ENCODE peak calls at places on chromosomes 4 and X, in seven cellular contexts. Z is hepatocyte, R is fibroblast of lung, G is A549, N is cardiac muscle cell, J is body of pancreas, H is GM23248. M is an unnamed sample.

GRCh38 chr4:115664285-115664684 is 550.9 kb upstream of the NDST4 start:
- DNase-seq in H (no peak), J (no peak), G (no peak), N (no peak), R (no peak), Z (peak; percentile 2), M (peak; percentile 11)

GRCh38 chr4:10006236-10006603 is 15.1 kb downstream of the SLC2A9 start:
- DNase-seq in R (peak; percentile 23), H (peak; percentile 84), G (peak; percentile 75), Z (peak; percentile 48), N (no peak), J (peak; percentile 68), M (no peak)

GRCh38 chrX:7147431-7147977 is at the start of gene STS:
- DNase-seq in H (no peak), N (peak; percentile 70), J (peak; percentile 55), Z (peak; percentile 59), G (no peak), R (peak; percentile 28), M (peak; percentile 8)

GRCh38 chr4:52250124-52250523 is 199.0 kb downstream of the SPATA18 start:
- DNase-seq in R (no peak), Z (peak; percentile 27), G (no peak), J (peak; percentile 8), H (peak; percentile 35), N (no peak), M (no peak)

GRCh38 chrX:11558972-11559371 is 106.7 kb downstream of the ARHGAP6 start:
- DNase-seq in H (peak; percentile 17), G (peak; percentile 44), N (no peak), J (peak; percentile 13), Z (peak; percentile 7), R (no peak), M (no peak)

GRCh38 chr4:11312389-11312788 is 116.3 kb downstream of the HS3ST1 start:
- DNase-seq in G (no peak), Z (no peak), J (no peak), R (peak; percentile 95), H (no peak), N (no peak), M (no peak)

GRCh38 chr4:11428161-11428700 is 463 bp downstream of the HS3ST1 start:
- DNase-seq in N (no peak), J (no peak), G (no peak), H (no peak), Z (no peak), R (no peak), M (peak; percentile 12)

GRCh38 chrX:124634363-124634762 is 288.0 kb downstream of the SH2D1A start:
- DNase-seq in N (no peak), G (no peak), R (no peak), H (no peak), J (no peak), Z (no peak), M (no peak)

GRCh38 chr4:163544407-163545038 is 50.0 kb downstream of the TMA16 start:
- DNase-seq in H (peak; percentile 75), R (peak; percentile 36), Z (peak; percentile 78), G (peak; percentile 33), J (peak; percentile 63), N (peak; percentile 81), M (peak; percentile 58)

GRCh38 chr4:30979402-30979801 is 259.2 kb downstream of the PCDH7 start:
- DNase-seq in G (no peak), Z (no peak), N (no peak), H (no peak), R (no peak), J (no peak), M (no peak)

GRCh38 chrX:134172588-134173259 is 64.3 kb upstream of the CCDC160 start:
- DNase-seq in G (peak; percentile 1), N (peak; percentile 60), Z (peak; percentile 27), H (peak; percentile 17), R (no peak), J (peak; percentile 39), M (no peak)

GRCh38 chr4:85370400-85371032 is 104.4 kb upstream of the ARHGAP24 start:
- DNase-seq in R (peak; percentile 20), J (peak; percentile 54), Z (peak; percentile 58), G (peak; percentile 41), N (peak; percentile 56), H (peak; percentile 60), M (peak; percentile 41)

GRCh38 chrX:30196322-30196721 is 19.0 kb upstream of the MAGEB2 start:
- DNase-seq in Z (peak; percentile 37), J (no peak), H (peak; percentile 15), N (peak; percentile 48), R (peak; percentile 4), G (peak; percentile 11), M (no peak)

GRCh38 chr4:61489927-61490326 is 289.8 kb downstream of the ADGRL3 start:
- DNase-seq in Z (no peak), J (no peak), G (no peak), R (no peak), H (no peak), N (no peak), M (no peak)

GRCh38 chr4:53354012-53354722 is 11.7 kb downstream of the SCFD2 start:
- DNase-seq in J (no peak), R (no peak), H (no peak), G (no peak), N (no peak), Z (no peak), M (no peak)

GRCh38 chr4:145552181-145552822 is 66.9 kb upstream of the MMAA start:
- DNase-seq in G (no peak), H (no peak), Z (no peak), J (no peak), N (no peak), R (no peak), M (no peak)

GRCh38 chr4:106463622-106464021 is 95.0 kb upstream of the GIMD1 start:
- DNase-seq in R (no peak), H (no peak), Z (no peak), G (no peak), N (no peak), J (no peak), M (no peak)

GRCh38 chr4:118345813-118346212 is 7.0 kb downstream of the PRSS12 start:
- DNase-seq in R (no peak), H (peak; percentile 17), G (no peak), Z (peak; percentile 17), J (no peak), N (no peak), M (no peak)

GRCh38 chr4:46993075-46994006 is at the start of gene GABRA4:
- DNase-seq in J (no peak), Z (peak; percentile 26), H (peak; percentile 0), R (peak; percentile 26), N (peak; percentile 24), G (no peak), M (peak; percentile 35)

GRCh38 chr4:165631912-165632311 is 241.1 kb upstream of the TLL1 start:
- DNase-seq in N (no peak), R (peak; percentile 11), H (no peak), J (no peak), Z (no peak), G (no peak), M (no peak)

GRCh38 chr4:111689731-111690130 is 455.5 kb upstream of the FAM241A start:
- DNase-seq in N (no peak), G (no peak), H (peak; percentile 60), R (peak; percentile 52), Z (no peak), J (no peak), M (no peak)

GRCh38 chrX:39011454-39012204 is 210.4 kb downstream of the MID1IP1 start:
- DNase-seq in G (no peak), J (no peak), H (peak; percentile 65), R (peak; percentile 33), Z (no peak), N (no peak), M (no peak)

GRCh38 chrX:10022580-10023245 is 55.6 kb downstream of the CLDN34 start:
- DNase-seq in H (peak; percentile 72), N (no peak), R (peak; percentile 87), Z (no peak), J (peak; percentile 36), G (peak; percentile 96), M (no peak)

DNA sequence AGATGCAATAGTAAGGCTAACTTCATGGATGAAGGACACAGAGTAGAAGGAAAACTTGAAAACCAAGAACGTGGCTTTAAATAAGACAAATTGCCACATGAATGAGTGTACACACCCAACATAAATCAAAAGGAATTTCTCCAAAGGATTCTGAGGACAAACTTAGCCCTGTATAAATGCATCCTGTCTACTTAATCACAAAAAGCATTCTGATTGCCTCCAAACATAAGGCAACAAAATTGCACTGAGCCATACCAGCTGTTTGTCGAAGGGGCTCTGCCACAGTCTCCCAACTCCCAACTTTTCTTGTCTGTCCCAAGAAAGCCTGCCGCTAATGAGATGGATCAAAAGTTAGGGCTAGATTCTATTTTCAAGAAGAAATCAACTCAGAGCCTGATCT is 194.3 kb downstream of the SOWAHB start:
- DNase-seq in H (peak; percentile 38), Z (no peak), G (peak; percentile 31), R (peak; percentile 51), N (no peak), J (no peak), M (no peak)
- H3K4me1 ChIP-seq in H (peaks cover 35% of the 10 kb centered on the region), Z (peaks cover 66% of the 10 kb centered on the region), G (peaks cover 75% of the 10 kb centered on the region), R (peaks cover 19% of the 10 kb centered on the region), N (peaks cover 6% of the 10 kb centered on the region), J (peaks cover 38% of the 10 kb centered on the region), M (peaks cover 19% of the 10 kb centered on the region)

DNA sequence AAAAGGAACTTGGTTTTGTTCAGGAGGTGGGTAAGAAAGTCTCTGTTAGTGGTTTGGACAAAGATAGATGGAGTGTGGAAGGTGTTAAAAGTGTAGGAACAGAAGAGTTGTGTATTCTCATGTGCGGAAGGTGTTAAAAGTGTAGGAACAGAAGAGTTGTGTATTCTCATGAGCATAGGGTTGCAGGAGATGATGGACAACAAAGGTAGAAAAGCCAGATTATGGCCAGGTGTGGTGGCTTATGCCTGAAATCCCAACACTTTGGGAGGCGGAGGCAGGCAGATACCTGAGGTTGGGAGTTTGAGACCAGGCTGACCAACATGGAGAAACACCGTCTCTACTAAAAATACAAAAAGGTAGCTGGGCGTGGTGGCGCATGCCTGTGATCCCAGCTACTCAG is 2.5 kb downstream of the RPL34 start:
- DNase-seq in N (no peak), R (no peak), Z (no peak), G (no peak), J (no peak), H (no peak), M (no peak)
- H3K4me1 ChIP-seq in N (peaks cover 20% of the 10 kb centered on the region), R (peaks cover 11% of the 10 kb centered on the region), Z (peaks cover 26% of the 10 kb centered on the region), G (peaks cover 28% of the 10 kb centered on the region), J (peaks cover 32% of the 10 kb centered on the region), H (peaks cover 46% of the 10 kb centered on the region), M (peaks cover 4% of the 10 kb centered on the region)

DNA sequence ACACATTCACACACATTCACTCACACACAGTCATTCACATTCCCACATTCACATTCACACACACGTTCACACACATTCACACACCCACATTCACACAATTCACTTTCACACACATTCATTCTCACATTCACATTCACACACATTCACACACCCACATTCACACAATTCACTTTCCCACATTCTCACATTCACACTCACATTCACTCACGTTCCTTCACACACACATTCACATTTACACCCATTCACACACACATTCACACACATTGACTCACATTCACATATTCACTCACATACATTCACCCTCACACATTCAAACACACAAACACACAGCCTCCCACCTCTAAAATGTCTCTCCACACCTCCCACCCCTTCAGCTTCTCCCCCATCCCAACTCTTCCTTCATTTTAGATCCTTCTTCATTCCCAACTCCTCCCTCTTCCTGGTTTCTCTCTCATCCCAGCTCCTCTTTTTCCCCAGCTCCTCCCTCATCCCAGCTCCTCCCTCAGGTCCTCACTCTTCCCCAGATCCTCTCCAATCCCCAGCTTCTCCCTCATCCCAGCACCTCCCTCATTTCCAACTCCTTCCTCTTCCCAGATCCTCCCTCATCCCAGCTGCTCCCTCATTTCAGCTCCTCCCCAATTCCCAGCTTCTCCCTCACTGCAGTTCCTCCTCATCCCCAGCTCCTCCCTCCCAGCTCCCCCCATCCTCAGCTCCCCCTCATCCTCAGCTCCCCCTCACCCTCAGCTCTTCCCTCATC is 111.0 kb downstream of the FAM53A start:
- DNase-seq in Z (no peak), J (no peak), G (no peak), R (no peak), N (no peak), H (no peak), M (no peak)
- H3K4me1 ChIP-seq in Z (no peaks in the 10 kb centered on the region), J (peaks cover 2% of the 10 kb centered on the region), G (no peaks in the 10 kb centered on the region), R (no peaks in the 10 kb centered on the region), N (peaks cover 26% of the 10 kb centered on the region), H (no peaks in the 10 kb centered on the region), M (peaks cover under 1% of the 10 kb centered on the region)

GRCh38 chr4:158236304-158237030 is 26.2 kb downstream of the TMEM144 start:
- DNase-seq in J (no peak), G (no peak), H (peak; percentile 10), Z (no peak), N (no peak), R (no peak), M (no peak)
- H3K4me1 ChIP-seq in J (no peaks in the 10 kb centered on the region), G (no peaks in the 10 kb centered on the region), H (no peaks in the 10 kb centered on the region), Z (no peaks in the 10 kb centered on the region), N (no peaks in the 10 kb centered on the region), R (no peaks in the 10 kb centered on the region), M (no peaks in the 10 kb centered on the region)